ENCODE peak calls at places on chromosomes 3 and 15, in four cellular contexts. D is WTC11, N is GM23338, G is fibroblast of lung. V is an unnamed sample.

GRCh38 chr15:76335129-76335850 is 1.3 kb upstream of the ISL2 start:
- DNase-seq in G (peak; percentile 26), N (peak; percentile 80), D (peak; percentile 63), V (no peak)

GRCh38 chr3:157618075-157618760 is 115.0 kb upstream of the VEPH1 start:
- DNase-seq in N (peak; percentile 80), G (peak; percentile 83), D (no peak), V (peak; percentile 73)

GRCh38 chr3:67357610-67358458 is 296.6 kb downstream of the SUCLG2 start:
- DNase-seq in D (peak; percentile 72), G (peak; percentile 22), N (peak; percentile 95), V (peak; percentile 21)

GRCh38 chr3:100590114-100590839 is 19.1 kb upstream of the ADGRG7 start:
- DNase-seq in G (peak; percentile 81), N (peak; percentile 74), D (peak; percentile 49), V (peak; percentile 40)

GRCh38 chr3:196627043-196627442 is 12.5 kb upstream of the NRROS start:
- DNase-seq in D (no peak), N (no peak), G (no peak), V (no peak)

GRCh38 chr3:101281616-101282015 is 38.8 kb downstream of the IMPG2 start:
- DNase-seq in D (no peak), N (peak; percentile 12), G (no peak), V (no peak)

GRCh38 chr3:97940034-97940433 is 32.2 kb downstream of the RIOX2 start:
- DNase-seq in D (no peak), N (peak; percentile 45), G (no peak), V (no peak)

GRCh38 chr3:142963266-142964149 is at the start of gene PAQR9:
- DNase-seq in G (no peak), N (peak; percentile 80), D (peak; percentile 71), V (no peak)

GRCh38 chr3:71919572-71919971 is 134.6 kb upstream of the PROK2 start:
- DNase-seq in N (no peak), D (no peak), G (no peak), V (no peak)

GRCh38 chr3:138253609-138254008 is 66.5 kb downstream of the ARMC8 start:
- DNase-seq in D (no peak), N (no peak), G (no peak), V (no peak)

GRCh38 chr3:65915477-65915876 is 123.2 kb downstream of the MAGI1 start:
- DNase-seq in G (no peak), N (no peak), D (no peak), V (no peak)

GRCh38 chr15:48112242-48112641 is 8.5 kb upstream of the SLC24A5 start:
- DNase-seq in N (peak; percentile 82), G (peak; percentile 49), D (peak; percentile 64), V (peak; percentile 21)

GRCh38 chr3:5729852-5730251 is 542.3 kb downstream of the EDEM1 start:
- DNase-seq in N (no peak), G (no peak), D (peak; percentile 13), V (no peak)

GRCh38 chr3:32531010-32531647 is 28.5 kb upstream of the CMTM6 start:
- DNase-seq in N (no peak), G (no peak), D (no peak), V (no peak)

GRCh38 chr3:117103645-117104044 is 394.1 kb downstream of the TUSC7 start:
- DNase-seq in N (peak; percentile 23), G (no peak), D (no peak), V (no peak)
- TF ChIP-seq CTCF in N (peak; percentile 38), G (peak; percentile 12), D (no peak), V (no peak)

GRCh38 chr15:57148236-57148635 is 228.1 kb upstream of the CGNL1 start:
- DNase-seq in G (no peak), D (no peak), N (no peak), V (no peak)
- TF ChIP-seq CTCF in G (no peak), D (no peak), N (no peak), V (no peak)

GRCh38 chr3:134299185-134299887 is 48.7 kb upstream of the RYK start:
- DNase-seq in N (peak; percentile 51), D (no peak), G (peak; percentile 65), V (peak; percentile 43)
- TF ChIP-seq CTCF in N (peak; percentile 36), D (no peak), G (peak; percentile 57), V (peak; percentile 57)

DNA sequence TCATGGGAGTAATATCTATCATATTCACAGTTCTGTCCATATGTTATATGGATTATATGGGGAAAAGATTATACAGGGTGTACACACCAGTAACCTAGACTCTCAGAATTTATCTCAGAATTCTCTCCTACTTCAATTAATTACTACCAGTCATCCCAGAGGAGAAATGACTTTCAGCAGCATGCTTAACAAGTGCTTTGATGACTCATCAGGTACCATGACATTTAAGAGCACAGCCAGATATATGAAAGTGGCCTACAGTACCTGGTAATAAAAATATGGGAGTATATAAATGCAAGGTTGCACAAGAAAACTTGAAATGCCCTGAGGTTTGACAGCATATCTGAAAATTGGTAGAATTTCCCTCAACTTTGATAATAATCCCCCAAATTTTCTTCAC is 1273.0 kb downstream of the OTOL1 start:
- DNase-seq in D (no peak), G (no peak), N (no peak), V (no peak)
- TF ChIP-seq CTCF in D (no peak), G (no peak), N (no peak), V (no peak)

DNA sequence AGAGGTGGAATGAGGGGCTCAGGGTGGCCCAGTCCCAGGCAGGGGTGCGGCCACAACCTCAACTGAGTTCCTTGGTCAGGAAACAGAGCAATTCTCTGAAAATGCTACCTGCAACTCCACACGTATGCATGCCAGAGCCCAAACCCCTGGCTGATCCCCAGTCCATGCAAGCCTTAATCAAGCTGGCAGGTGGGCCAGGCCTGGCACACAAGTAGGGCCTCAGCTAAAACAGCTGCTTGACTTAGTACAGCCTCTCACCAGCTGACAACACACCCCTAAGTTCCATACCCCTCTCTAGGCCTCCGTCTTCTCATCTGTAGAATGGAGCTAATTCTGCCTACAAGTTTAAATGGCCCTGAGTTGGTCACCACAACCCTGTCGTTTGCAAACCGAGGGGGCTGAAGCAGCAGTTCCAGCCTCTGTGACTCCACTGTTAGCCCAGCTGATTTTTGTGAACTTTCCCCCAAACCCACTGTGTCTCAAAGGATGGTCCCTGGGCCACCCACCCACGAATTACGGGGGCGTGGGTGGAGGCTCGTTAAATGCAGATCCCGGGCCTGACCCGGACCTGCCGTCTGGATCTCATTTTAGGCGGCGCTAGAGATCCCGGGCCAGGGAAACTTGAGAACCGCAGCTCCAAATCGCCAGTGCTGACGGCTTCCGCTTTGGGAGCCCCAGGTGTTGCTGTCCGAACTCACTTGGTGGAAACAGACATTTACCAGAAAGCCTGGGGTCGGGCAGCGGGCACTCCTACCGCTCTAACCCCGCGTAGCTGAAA is 927 bp downstream of the CHDH start:
- DNase-seq in N (peak; percentile 92), D (peak; percentile 76), G (peak; percentile 39), V (no peak)
- TF ChIP-seq CTCF in N (peak; percentile 50), D (no peak), G (peak; percentile 27), V (peak; percentile 35)

GRCh38 chr15:83278191-83278590 is 6.3 kb downstream of the BNC1 start:
- DNase-seq in N (no peak), G (peak; percentile 7), D (no peak), V (peak; percentile 94)
- TF ChIP-seq CTCF in N (no peak), G (no peak), D (no peak), V (peak; percentile 29)

DNA sequence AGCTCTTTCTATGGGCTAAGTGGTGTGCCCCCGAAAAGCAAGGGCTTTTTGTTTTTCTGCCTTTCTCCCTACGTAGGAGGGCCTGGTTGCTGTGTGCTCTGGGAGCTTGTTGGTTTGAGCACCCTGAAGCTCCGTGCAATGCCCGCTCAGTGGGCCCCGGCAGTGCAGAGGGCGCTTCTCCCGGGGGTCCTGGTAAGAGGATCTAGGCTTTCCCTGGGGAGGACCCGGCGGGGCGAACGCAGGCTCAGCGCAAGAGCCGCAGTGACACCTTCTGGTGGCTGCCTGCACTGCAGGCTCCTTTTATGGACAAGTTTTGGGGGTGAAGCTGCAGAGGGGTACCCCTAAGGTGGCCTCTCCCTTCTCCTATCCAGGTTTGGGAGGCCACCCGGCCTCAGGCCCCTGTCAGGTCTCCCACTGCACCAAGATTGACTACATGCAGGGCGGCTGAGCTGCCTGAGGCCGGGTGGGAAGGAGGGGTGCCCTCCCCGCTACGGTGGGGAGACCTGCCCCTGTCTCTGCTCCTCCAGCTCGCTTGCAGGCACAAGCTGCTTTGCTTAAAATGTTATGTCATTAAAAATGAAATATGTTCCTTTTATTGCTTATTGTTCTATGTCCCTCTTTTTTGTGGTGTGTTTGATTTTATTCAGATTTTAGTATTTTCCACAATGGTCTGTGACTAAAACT is 387.9 kb downstream of the GABRG3 start:
- DNase-seq in N (peak; percentile 79), G (peak; percentile 28), D (peak; percentile 82), V (no peak)
- TF ChIP-seq CTCF in N (peak; percentile 90), G (peak; percentile 86), D (peak; percentile 94), V (peak; percentile 65)

DNA sequence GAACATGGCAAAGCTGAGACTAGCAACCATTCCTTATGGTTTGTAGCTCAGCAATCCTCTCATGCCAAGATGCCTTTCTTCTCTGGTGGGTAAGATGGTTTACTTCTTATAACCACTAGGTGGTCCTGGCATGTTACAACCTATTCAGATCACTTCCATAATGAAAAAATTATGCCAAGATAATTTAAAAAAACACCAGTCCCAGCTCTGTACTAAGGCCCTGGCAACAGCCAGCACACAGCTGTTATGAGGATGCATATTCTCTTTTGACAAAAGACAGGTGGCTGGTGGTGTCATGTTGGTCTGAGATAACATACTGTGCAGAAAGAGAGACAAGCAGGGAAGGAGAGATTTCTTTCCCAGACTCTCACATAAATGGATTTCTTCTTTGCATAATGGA is 65.7 kb upstream of the FRMD4B start:
- DNase-seq in G (peak; percentile 29), N (peak; percentile 21), D (no peak), V (no peak)
- TF ChIP-seq CTCF in G (peak; percentile 27), N (peak; percentile 45), D (no peak), V (peak; percentile 48)

DNA sequence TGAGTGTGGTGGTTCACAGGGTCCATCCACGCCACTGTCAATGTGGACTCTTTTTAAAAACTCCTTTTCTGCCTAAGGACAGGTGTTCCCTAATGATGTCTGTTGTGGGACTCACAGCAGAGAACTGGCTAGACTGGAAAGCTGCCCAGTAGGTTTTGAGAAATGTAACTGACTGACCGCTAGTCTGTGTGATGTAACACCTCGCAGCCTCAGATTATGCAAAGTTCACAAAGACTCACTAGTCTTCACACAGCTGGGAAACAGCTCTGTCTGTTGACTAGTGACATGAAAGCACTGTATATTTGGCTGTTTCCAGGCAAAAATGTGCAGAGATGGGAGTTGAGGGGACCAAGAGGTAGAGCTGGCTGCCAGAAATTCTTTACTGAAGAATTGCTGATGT is 10.4 kb downstream of the PDZRN3 start:
- DNase-seq in G (peak; percentile 88), N (no peak), D (no peak), V (peak; percentile 62)
- TF ChIP-seq CTCF in G (no peak), N (no peak), D (no peak), V (no peak)

GRCh38 chr3:8900065-8900464 is 63.2 kb downstream of the RAD18 start:
- DNase-seq in D (no peak), G (peak; percentile 7), N (peak; percentile 17), V (peak; percentile 41)
- TF ChIP-seq CTCF in D (no peak), G (no peak), N (no peak), V (peak; percentile 53)